ENCODE peak calls at places on chromosomes 6 and 20, in five cellular contexts. F is mammary epithelial cell, G is right lobe of liver, W is tibial artery, A is ovary. Q is an unnamed sample.

GRCh38 chr6:87731818-87732661 is 30.0 kb upstream of the AKIRIN2 start:
- DNase-seq in F (peak; percentile 98), G (peak; percentile 81), W (peak; percentile 92), A (peak; percentile 82), Q (peak; percentile 92)

GRCh38 chr20:23179766-23180403 is 93.8 kb upstream of the CD93 start:
- DNase-seq in F (no peak), G (no peak), W (no peak), A (no peak), Q (no peak)

GRCh38 chr20:16222859-16223411 is 350.3 kb downstream of the KIF16B start:
- DNase-seq in F (peak; percentile 23), G (no peak), W (no peak), A (no peak), Q (no peak)

GRCh38 chr6:71476872-71477271 is 188.3 kb downstream of the OGFRL1 start:
- DNase-seq in F (peak; percentile 54), G (no peak), W (no peak), A (no peak), Q (no peak)

GRCh38 chr20:58389324-58389967 is 417 bp downstream of the VAPB start:
- DNase-seq in F (peak; percentile 41), G (peak; percentile 48), W (peak; percentile 67), A (no peak), Q (peak; percentile 71)

GRCh38 chr6:20265842-20266241 is 53.6 kb upstream of the MBOAT1 start:
- DNase-seq in F (no peak), G (no peak), W (no peak), A (no peak), Q (no peak)

GRCh38 chr20:36670665-36671357 is 24.8 kb upstream of the SLA2 start:
- DNase-seq in F (no peak), G (no peak), W (no peak), A (no peak), Q (no peak)

GRCh38 chr6:88695936-88696335 is 267.5 kb downstream of the RNGTT start:
- DNase-seq in F (no peak), G (no peak), W (no peak), A (no peak), Q (no peak)

GRCh38 chr6:38234934-38235678 is 404.6 kb downstream of the BTBD9 start:
- DNase-seq in F (no peak), G (no peak), W (no peak), A (no peak), Q (no peak)

GRCh38 chr20:48828734-48829460 is 1.1 kb upstream of the PREX1 start:
- DNase-seq in F (no peak), G (no peak), W (no peak), A (no peak), Q (no peak)

GRCh38 chr20:23637282-23638221 is at the start of gene CST3:
- DNase-seq in F (peak; percentile 82), G (peak; percentile 95), W (peak; percentile 96), A (peak; percentile 88), Q (peak; percentile 93)

GRCh38 chr20:17655865-17656489 is 26.1 kb downstream of the RRBP1 start:
- DNase-seq in F (peak; percentile 35), G (no peak), W (peak; percentile 46), A (no peak), Q (no peak)

GRCh38 chr6:156017838-156018237 is 562.2 kb upstream of the NOX3 start:
- DNase-seq in F (no peak), G (no peak), W (no peak), A (no peak), Q (no peak)

GRCh38 chr20:15045246-15045645 is 707.8 kb upstream of the FLRT3 start:
- DNase-seq in F (peak; percentile 65), G (no peak), W (no peak), A (peak; percentile 67), Q (no peak)

GRCh38 chr6:169858293-169858934 is 107.0 kb downstream of the ERMARD start:
- DNase-seq in F (no peak), G (no peak), W (no peak), A (no peak), Q (no peak)

GRCh38 chr6:41367700-41368099 is 32.3 kb downstream of the NCR2 start:
- DNase-seq in F (peak; percentile 24), G (no peak), W (no peak), A (peak; percentile 37), Q (peak; percentile 64)

GRCh38 chr6:30681696-30682180 is 4.7 kb downstream of the PPP1R18 start:
- DNase-seq in F (no peak), G (no peak), W (no peak), A (no peak), Q (no peak)
- H3K4me1 ChIP-seq in F (peaks cover 36% of the 10 kb centered on the region), G (peaks cover 9% of the 10 kb centered on the region), W (peaks cover 54% of the 10 kb centered on the region), A (peaks cover 15% of the 10 kb centered on the region), Q (peaks cover 17% of the 10 kb centered on the region)

DNA sequence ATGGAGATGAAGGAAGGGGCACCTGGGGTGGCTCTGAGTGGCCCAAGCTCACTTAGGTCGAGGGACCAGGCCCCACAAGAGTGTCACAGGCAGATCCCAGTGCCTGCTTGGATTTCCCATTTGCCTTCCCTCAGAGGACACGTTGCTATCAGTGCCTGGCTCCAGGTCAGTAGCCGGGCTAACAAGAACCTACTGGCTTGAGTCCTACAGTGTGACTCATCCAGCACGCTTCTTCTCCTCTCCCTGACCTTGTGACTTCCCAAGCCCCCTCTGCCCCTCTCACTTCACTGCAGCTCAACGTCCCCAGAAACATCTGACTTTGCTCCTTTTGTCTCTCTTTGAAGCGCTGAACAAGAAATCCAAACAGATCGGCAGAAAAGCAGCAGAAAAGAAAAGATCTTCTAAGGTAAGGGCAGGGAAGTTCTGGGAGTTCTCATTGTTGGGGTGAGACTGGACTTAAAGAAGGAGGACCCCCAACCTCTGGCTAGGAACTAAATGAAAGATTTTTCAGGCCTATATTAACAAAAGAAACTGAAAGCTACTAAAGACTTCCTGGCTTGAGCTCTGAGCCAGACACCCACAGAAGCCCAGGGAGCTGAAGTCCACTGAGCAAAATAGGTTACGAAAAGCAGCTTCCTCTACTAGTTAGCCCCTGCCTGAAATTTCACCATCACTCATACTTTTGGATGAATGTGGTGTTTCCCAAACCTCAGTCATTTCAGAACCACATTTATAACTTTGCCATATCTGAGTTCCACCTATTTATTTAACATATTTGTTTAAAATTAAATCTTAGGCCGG is 21.5 kb downstream of the ASIP start:
- DNase-seq in F (no peak), G (peak; percentile 73), W (no peak), A (peak; percentile 65), Q (no peak)
- TF ChIP-seq CTCF in F (no peak), G (no peak), W (no peak), A (no peak), Q (no peak)

DNA sequence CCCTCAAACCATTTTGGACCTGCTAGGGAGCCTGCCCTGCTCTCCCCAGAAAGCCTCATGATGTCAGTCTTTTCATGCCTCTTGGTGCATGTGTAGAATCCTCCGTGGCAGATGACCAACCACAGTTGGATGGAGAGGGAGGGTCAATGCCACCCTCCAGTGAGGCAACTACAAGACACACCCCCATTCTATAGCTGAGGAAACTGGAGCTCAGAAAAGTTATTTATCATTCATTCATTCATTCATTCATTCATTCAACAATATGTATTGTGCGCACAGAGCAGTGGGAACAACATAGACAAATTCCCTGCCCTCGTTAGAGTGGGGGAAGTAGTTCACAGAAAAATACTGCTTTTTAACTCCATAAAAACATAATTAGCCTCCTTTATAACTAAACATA is 16.8 kb downstream of the SNRPB start:
- DNase-seq in F (no peak), G (no peak), W (no peak), A (no peak), Q (no peak)
- H3K4me3 ChIP-seq in F (no peak overlapping the region), G (no peak overlapping the region), W (no peak overlapping the region), A (no peak overlapping the region), Q (no peak overlapping the region)

GRCh38 chr20:25056601-25057233 is 1.2 kb downstream of the ACSS1 start:
- DNase-seq in F (no peak), G (no peak), W (no peak), A (peak; percentile 53), Q (no peak)
- H3K4me1 ChIP-seq in F (peaks cover 17% of the 10 kb centered on the region), G (peaks cover 8% of the 10 kb centered on the region), W (peaks cover 63% of the 10 kb centered on the region), A (peaks cover 43% of the 10 kb centered on the region), Q (peaks cover 37% of the 10 kb centered on the region)

GRCh38 chr20:10476319-10476724 is 41.2 kb downstream of the SLX4IP start:
- DNase-seq in F (no peak), G (no peak), W (no peak), A (no peak), Q (peak; percentile 27)
- TF ChIP-seq CTCF in F (no peak), G (no peak), W (no peak), A (no peak), Q (no peak)

GRCh38 chr20:64076061-64076997 is 3.0 kb downstream of the RGS19 start:
- DNase-seq in F (no peak), G (no peak), W (no peak), A (no peak), Q (no peak)
- H3K4me3 ChIP-seq in F (no peak overlapping the region), G (peak overlapping the region; percentile 58), W (no peak overlapping the region), A (no peak overlapping the region), Q (no peak overlapping the region)

GRCh38 chr6:14543971-14544620 is 426.5 kb downstream of the CD83 start:
- DNase-seq in F (no peak), G (no peak), W (no peak), A (no peak), Q (no peak)

GRCh38 chr6:14546036-14546435 is 428.5 kb downstream of the CD83 start:
- DNase-seq in F (no peak), G (no peak), W (no peak), A (no peak), Q (no peak)

GRCh38 chr6:14542670-14543366 is 425.2 kb downstream of the CD83 start:
- DNase-seq in F (peak; percentile 77), G (no peak), W (no peak), A (no peak), Q (no peak)

GRCh38 chr6:14545496-14545895 is 427.9 kb downstream of the CD83 start:
- DNase-seq in F (no peak), G (no peak), W (no peak), A (no peak), Q (no peak)

DNA sequence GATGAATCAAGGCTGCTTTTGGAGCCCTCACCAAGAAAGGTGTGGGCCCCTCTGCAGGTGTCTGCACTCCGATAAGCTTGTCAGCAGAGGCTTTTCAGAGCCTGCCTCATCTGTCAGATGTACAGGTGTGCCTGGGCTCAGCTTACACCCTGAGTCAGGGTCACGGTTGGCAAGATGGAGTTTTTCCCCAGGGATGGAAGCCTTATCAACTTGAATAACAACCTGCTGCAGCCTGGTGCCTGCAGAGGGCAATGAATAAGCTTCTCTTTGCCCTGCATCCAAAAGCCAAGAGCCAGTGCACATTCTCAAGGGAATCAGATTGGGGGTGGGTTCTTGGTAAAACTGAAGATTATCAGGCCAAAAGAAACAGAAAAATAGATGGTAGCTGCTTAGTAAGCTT is 427.1 kb downstream of the CD83 start:
- DNase-seq in F (no peak), G (no peak), W (no peak), A (no peak), Q (no peak)
- H3K4me1 ChIP-seq in F (peaks cover 6% of the 10 kb centered on the region), G (no peaks in the 10 kb centered on the region), W (peaks cover 13% of the 10 kb centered on the region), A (no peaks in the 10 kb centered on the region), Q (peaks cover 7% of the 10 kb centered on the region)

GRCh38 chr6:113416166-113416565 is 441.0 kb upstream of the MARCKS start:
- DNase-seq in F (no peak), G (no peak), W (no peak), A (no peak), Q (no peak)
- TF ChIP-seq CTCF in F (no peak), G (no peak), W (no peak), A (no peak), Q (no peak)